ENCODE peak calls at places on chromosomes 4 and X, in four cellular contexts. K is A549, L is HepG2, H is K562. I is an unnamed sample.
A peak's percentile ranks its signal among the peaks of the same experiment; 100 is the strongest.

GRCh38 chr4:7043521-7044414 is 596 bp downstream of the TADA2B start:
- DNase-seq in K (peak; percentile 22), L (no peak), H (peak; percentile 54), I (peak; percentile 35)

GRCh38 chr4:123997116-123997515 is 600.5 kb downstream of the SPRY1 start:
- DNase-seq in K (no peak), L (peak; percentile 3), H (no peak), I (no peak)

GRCh38 chr4:8765084-8765483 is 106.6 kb downstream of the HMX1 start:
- DNase-seq in K (no peak), L (no peak), H (no peak), I (peak; percentile 8)

GRCh38 chrX:45850775-45851433 is 650.2 kb upstream of the DIPK2B start:
- DNase-seq in K (peak; percentile 52), L (peak; percentile 6), H (no peak), I (peak; percentile 28)

GRCh38 chr4:169407217-169407845 is 136.6 kb upstream of the SH3RF1 start:
- DNase-seq in K (no peak), L (no peak), H (no peak), I (no peak)

GRCh38 chrX:154433605-154434004 is 3.3 kb upstream of the GDI1 start:
- DNase-seq in K (no peak), L (no peak), H (no peak), I (no peak)

GRCh38 chrX:37961118-37961517 is 45.2 kb upstream of the SYTL5 start:
- DNase-seq in K (no peak), L (no peak), H (no peak), I (no peak)

GRCh38 chr4:93710847-93711430 is 117.6 kb upstream of the ATOH1 start:
- DNase-seq in K (no peak), L (no peak), H (no peak), I (no peak)

GRCh38 chr4:8690811-8691775 is 98.5 kb downstream of the CPZ start:
- DNase-seq in K (no peak), L (no peak), H (no peak), I (peak; percentile 8)

GRCh38 chr4:84799318-84799717 is 167.2 kb downstream of the WDFY3 start:
- DNase-seq in K (no peak), L (no peak), H (no peak), I (no peak)

GRCh38 chrX:67724359-67725110 is 180.7 kb downstream of the AR start:
- DNase-seq in K (no peak), L (no peak), H (no peak), I (peak; percentile 10)

GRCh38 chr4:54073481-54073880 is 9.1 kb upstream of the CHIC2 start:
- DNase-seq in K (no peak), L (no peak), H (no peak), I (no peak)

GRCh38 chr4:137572647-137573046 is 40.4 kb upstream of the PCDH18 start:
- DNase-seq in K (no peak), L (no peak), H (no peak), I (no peak)
- TF ChIP-seq HMGXB4 in K (no peak), L (no peak), H (no peak), I (no peak)

DNA sequence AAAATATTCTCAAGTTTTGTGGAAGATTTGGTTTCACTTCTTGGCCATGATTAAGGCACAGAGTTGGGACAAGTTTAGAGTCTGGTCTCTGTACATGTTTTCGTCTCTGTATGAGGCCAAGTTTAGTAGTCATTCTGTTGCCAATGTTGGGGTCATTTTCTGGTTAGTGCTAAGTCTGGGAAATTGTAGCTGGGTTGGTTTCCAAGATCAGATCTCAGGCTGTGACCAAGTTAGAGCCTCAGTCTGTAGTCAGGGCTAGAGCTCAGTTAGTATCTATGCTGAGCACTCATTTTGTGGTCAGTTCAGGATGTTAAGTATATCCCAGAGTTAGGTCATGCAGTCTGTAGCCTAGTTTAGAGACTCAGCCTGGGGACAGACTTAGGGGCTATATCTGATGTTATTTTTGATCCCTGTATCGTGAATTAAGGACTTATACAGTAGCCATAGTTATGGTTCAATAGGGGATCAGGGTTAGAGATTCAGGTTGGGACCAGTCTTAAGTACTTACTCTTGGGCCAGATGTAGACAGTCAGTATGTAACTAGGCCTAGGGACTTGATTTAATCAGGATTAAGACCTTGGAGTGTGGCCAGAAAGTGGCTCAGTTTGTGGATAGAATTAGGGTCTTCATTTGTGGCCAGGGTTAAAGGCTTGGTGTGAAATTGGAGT is 6.6 kb upstream of the ENOX2 start:
- DNase-seq in K (no peak), L (no peak), H (peak; percentile 39), I (no peak)
- TF ChIP-seq HMGXB4 in K (no peak), L (no peak), H (no peak), I (no peak)

DNA sequence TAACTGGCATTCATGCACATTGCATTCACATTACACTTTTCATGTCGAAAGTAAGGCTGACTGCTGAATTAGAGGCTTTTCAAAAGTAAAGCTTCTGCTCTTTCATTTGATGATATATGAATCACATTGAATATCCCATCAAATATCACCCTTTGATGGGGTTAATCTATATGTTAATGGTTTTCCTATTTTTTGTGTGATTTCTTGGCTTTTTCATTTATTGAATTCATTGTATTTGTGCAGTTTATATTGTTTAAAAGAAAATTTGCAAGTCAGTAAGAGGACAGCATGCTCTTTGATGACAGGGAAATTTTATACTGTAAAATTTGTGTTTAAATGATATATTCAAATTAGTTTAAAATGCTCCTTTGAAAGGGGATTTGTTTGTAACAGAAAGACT is 344.1 kb downstream of the PCDH10 start:
- DNase-seq in K (no peak), L (no peak), H (no peak), I (no peak)
- TF ChIP-seq HMGXB4 in K (no peak), L (no peak), H (no peak), I (no peak)

DNA sequence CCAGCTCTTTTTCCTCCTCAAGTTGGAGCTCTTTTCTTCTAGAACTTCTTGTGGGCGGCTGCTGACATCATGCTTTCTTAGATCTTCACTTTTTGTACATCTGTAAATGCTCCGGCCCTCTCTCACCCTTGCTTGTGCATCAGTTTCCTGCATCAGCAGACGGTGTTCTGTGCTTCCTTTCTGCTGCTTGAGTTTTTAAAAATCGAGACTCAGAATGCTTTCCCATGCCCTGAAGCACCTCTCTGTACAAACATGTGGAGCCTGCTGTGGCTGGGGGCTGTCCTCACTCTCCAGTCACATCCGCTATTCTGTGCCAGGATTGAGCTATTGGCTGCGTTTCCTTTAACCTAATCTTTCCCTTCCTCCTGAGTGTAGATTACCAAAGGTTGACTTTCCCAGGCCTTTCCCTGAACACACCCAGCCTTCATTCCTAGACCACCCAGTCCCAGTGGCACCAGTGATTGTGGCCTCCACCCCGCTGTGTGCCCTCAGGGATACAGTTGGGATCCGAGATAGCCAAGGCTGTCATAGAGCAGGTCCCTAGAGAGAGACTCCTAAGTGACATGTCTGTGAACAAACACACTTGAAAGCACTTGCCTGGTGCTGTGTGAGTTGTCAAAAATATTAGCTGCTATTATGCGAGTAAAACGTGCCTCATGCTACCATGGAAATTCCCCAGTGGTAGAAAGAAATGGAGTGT is 41.9 kb downstream of the TNIP2 start:
- DNase-seq in K (no peak), L (no peak), H (no peak), I (no peak)
- TF ChIP-seq HMGXB4 in K (no peak), L (no peak), H (no peak), I (no peak)

GRCh38 chr4:173243321-173243720 is 74.7 kb downstream of the GALNT7 start:
- DNase-seq in K (peak; percentile 41), L (no peak), H (no peak), I (no peak)
- TF ChIP-seq HMGXB4 in K (no peak), L (no peak), H (no peak), I (no peak)

DNA sequence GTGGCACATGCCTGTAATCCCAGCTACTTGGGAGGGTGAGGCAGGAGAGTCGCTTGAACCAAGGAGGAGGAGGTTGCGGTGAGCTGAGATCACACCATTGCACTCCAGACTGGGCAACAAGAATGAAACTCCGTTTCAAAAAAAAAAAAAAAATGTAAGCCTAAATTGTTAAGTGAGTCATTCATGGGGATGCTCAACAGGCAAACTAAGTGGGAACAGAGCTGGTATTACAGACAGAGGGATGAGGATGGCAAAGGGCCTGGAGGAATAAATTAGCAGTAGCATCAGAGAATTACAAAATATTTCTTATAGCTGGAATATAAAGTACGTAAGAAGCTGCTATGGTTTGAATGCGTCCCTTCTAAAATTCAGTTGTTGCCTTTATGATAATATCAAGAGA is 43.4 kb upstream of the OGT start:
- DNase-seq in K (no peak), L (no peak), H (no peak), I (no peak)
- TF ChIP-seq HMGXB4 in K (no peak), L (no peak), H (no peak), I (no peak)

DNA sequence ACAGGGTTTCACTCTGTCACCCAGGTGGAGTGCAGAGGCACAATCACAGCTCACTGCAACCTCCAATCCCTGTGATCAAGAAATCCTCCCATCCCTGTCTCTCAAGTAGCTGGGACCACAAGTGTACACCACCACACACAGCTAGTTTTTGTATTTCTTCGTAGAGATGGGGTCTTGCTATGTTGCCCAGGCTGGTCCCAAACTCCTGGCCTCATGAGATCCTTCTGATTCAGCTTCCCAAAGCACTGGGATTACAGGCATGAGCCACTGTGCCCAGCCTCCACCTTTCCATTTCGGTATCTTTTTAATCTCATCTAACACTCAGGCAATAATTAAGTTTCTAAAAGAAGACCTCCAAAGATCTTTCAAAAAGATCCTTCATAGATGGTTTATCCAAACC is 22.9 kb downstream of the ADGRA3 start:
- DNase-seq in K (no peak), L (no peak), H (no peak), I (no peak)
- TF ChIP-seq HMGXB4 in K (no peak), L (no peak), H (no peak), I (no peak)

GRCh38 chr4:153296424-153296823 is 48.1 kb upstream of the MND1 start:
- DNase-seq in K (no peak), L (no peak), H (no peak), I (peak; percentile 17)
- TF ChIP-seq HMGXB4 in K (no peak), L (no peak), H (no peak), I (no peak)

GRCh38 chr4:127304356-127304755 is 328.4 kb upstream of the INTU start:
- DNase-seq in K (no peak), L (no peak), H (no peak), I (no peak)
- TF ChIP-seq HMGXB4 in K (no peak), L (no peak), H (no peak), I (no peak)